ENCODE peak calls at places on chromosomes 7 and 10, in four cellular contexts. Z is T-cell, L is posterior vena cava, N is HTR-8/SVneo. F is an unnamed sample.

GRCh38 chr10:93904901-93905300 is 11.1 kb downstream of the SLC35G1 start:
- DNase-seq in L (no peak), Z (no peak), N (no peak), F (no peak)

GRCh38 chr10:58512470-58513188 is at the start of gene BICC1:
- DNase-seq in L (peak; percentile 82), Z (peak; percentile 0), N (peak; percentile 24), F (peak; percentile 8)

GRCh38 chr7:22696672-22697071 is 30.3 kb upstream of the IL6 start:
- DNase-seq in Z (no peak), L (no peak), N (no peak), F (no peak)

GRCh38 chr10:119049777-119050176 is 20.3 kb downstream of the NANOS1 start:
- DNase-seq in Z (no peak), N (no peak), L (no peak), F (no peak)

GRCh38 chr10:78760463-78761240 is 308.1 kb upstream of the ZMIZ1 start:
- DNase-seq in L (peak; percentile 69), Z (no peak), N (no peak), F (no peak)

GRCh38 chr7:16067695-16068094 is 353.6 kb downstream of the CRPPA start:
- DNase-seq in L (no peak), N (no peak), Z (no peak), F (no peak)

GRCh38 chr7:102432476-102433318 is 678 bp upstream of the ORAI2 start:
- DNase-seq in N (no peak), L (no peak), Z (peak; percentile 33), F (no peak)

GRCh38 chr7:30396379-30396778 is 82.2 kb downstream of the NOD1 start:
- DNase-seq in Z (no peak), L (no peak), N (no peak), F (no peak)

GRCh38 chr10:48509061-48509772 is 95.7 kb downstream of the ARHGAP22 start:
- DNase-seq in Z (no peak), N (no peak), L (no peak), F (no peak)

GRCh38 chr7:51229106-51229537 is 87.5 kb downstream of the COBL start:
- DNase-seq in Z (no peak), L (no peak), N (no peak), F (no peak)

GRCh38 chr7:94577357-94577756 is 67.7 kb downstream of the CASD1 start:
- DNase-seq in N (no peak), Z (no peak), L (no peak), F (no peak)

GRCh38 chr7:104981671-104982036 is 32.4 kb upstream of the KMT2E start:
- DNase-seq in L (no peak), Z (no peak), N (no peak), F (no peak)

GRCh38 chr10:76892766-76893479 is 744.7 kb downstream of the KCNMA1 start:
- DNase-seq in Z (no peak), L (no peak), N (no peak), F (no peak)

GRCh38 chr7:6015917-6016652 is 7.0 kb downstream of the AIMP2 start:
- DNase-seq in L (peak; percentile 92), Z (no peak), N (no peak), F (no peak)

GRCh38 chr7:665751-666453 is 60.6 kb upstream of the DNAAF5 start:
- DNase-seq in L (peak; percentile 82), Z (no peak), N (no peak), F (no peak)

GRCh38 chr10:62899316-62899715 is 83.2 kb upstream of the EGR2 start:
- DNase-seq in N (no peak), L (no peak), Z (no peak), F (no peak)

GRCh38 chr7:90596745-90597526 is 815 bp downstream of the CDK14 start:
- DNase-seq in N (peak; percentile 15), Z (no peak), L (no peak), F (no peak)

GRCh38 chr10:84634636-84635035 is 306.2 kb downstream of the CCSER2 start:
- DNase-seq in N (no peak), Z (no peak), L (no peak), F (no peak)

GRCh38 chr10:101050206-101051069 is 11.4 kb upstream of the KAZALD1 start:
- DNase-seq in N (peak; percentile 55), Z (peak; percentile 76), L (peak; percentile 90), F (peak; percentile 87)

GRCh38 chr10:5891009-5891408 is 966 bp downstream of the FBH1 start:
- DNase-seq in L (peak; percentile 26), N (no peak), Z (no peak), F (no peak)

GRCh38 chr7:28986723-28987122 is 28.6 kb upstream of the TRIL start:
- DNase-seq in N (no peak), Z (no peak), L (no peak), F (no peak)

GRCh38 chr7:77409739-77410545 is 6.2 kb downstream of the GSAP start:
- DNase-seq in Z (no peak), N (no peak), L (no peak), F (no peak)

F was measured in activated naive CD8-positive, alpha-beta T cell treated with anti-CD3 and anti-CD28 coated beads, Interleukin-2, amount 50 U/mL, for 24 hours.